ENCODE peak calls at places on chromosomes 12 and 14, in four cellular contexts. One of them, this sample, is unnamed.

GRCh38 chr12:109439181-109439580 is 37.9 kb downstream of the KCTD10 start:
- DNase-seq in tibial nerve: no peak
- DNase-seq in D341Med: no peak
- DNase-seq in GM23338: no peak
- DNase-seq in this sample: no peak

GRCh38 chr12:130127909-130128763 is 34.1 kb upstream of the FZD10 start:
- DNase-seq in D341Med: no peak
- DNase-seq in GM23338: no peak
- DNase-seq in tibial nerve: peak; percentile 30
- DNase-seq in this sample: no peak

GRCh38 chr14:83611906-83612305 is 1918.0 kb upstream of the FLRT2 start:
- DNase-seq in tibial nerve: no peak
- DNase-seq in D341Med: no peak
- DNase-seq in GM23338: no peak
- DNase-seq in this sample: no peak

GRCh38 chr12:93698307-93699092 is 21.3 kb downstream of the CRADD start:
- DNase-seq in tibial nerve: no peak
- DNase-seq in GM23338: peak; percentile 30
- DNase-seq in D341Med: no peak
- DNase-seq in this sample: no peak

GRCh38 chr12:89258240-89258969 is 93.9 kb downstream of the DUSP6 start:
- DNase-seq in D341Med: no peak
- DNase-seq in GM23338: no peak
- DNase-seq in tibial nerve: no peak
- DNase-seq in this sample: no peak

GRCh38 chr14:71485833-71486232 is 446.4 kb upstream of the RGS6 start:
- DNase-seq in D341Med: no peak
- DNase-seq in tibial nerve: no peak
- DNase-seq in GM23338: no peak
- DNase-seq in this sample: no peak

GRCh38 chr14:65222434-65222833 is 120.1 kb upstream of the MAX start:
- DNase-seq in tibial nerve: no peak
- DNase-seq in D341Med: peak; percentile 72
- DNase-seq in GM23338: peak; percentile 84
- DNase-seq in this sample: peak; percentile 53

GRCh38 chr12:93419388-93420034 is 22.2 kb downstream of the UBE2N start:
- DNase-seq in tibial nerve: no peak
- DNase-seq in GM23338: peak; percentile 69
- DNase-seq in D341Med: peak; percentile 28
- DNase-seq in this sample: no peak

GRCh38 chr14:48725001-48725734 is 861.0 kb downstream of the RPS29 start:
- DNase-seq in GM23338: no peak
- DNase-seq in tibial nerve: no peak
- DNase-seq in D341Med: no peak
- DNase-seq in this sample: no peak

GRCh38 chr12:4153343-4153892 is 120.1 kb upstream of the CCND2 start:
- DNase-seq in GM23338: no peak
- DNase-seq in D341Med: no peak
- DNase-seq in tibial nerve: no peak
- DNase-seq in this sample: peak; percentile 45

GRCh38 chr12:65203376-65203775 is 34.0 kb downstream of the LEMD3 start:
- DNase-seq in tibial nerve: no peak
- DNase-seq in D341Med: no peak
- DNase-seq in GM23338: no peak
- DNase-seq in this sample: no peak

GRCh38 chr12:68393398-68393797 is 61.2 kb upstream of the MDM1 start:
- DNase-seq in GM23338: no peak
- DNase-seq in tibial nerve: no peak
- DNase-seq in D341Med: no peak
- DNase-seq in this sample: no peak

GRCh38 chr12:15979096-15980091 is 68.3 kb downstream of the DERA start:
- DNase-seq in GM23338: peak; percentile 67
- DNase-seq in tibial nerve: no peak
- DNase-seq in D341Med: peak; percentile 58
- DNase-seq in this sample: peak; percentile 19

GRCh38 chr14:103382375-103382774 is 2.8 kb upstream of the MARK3 start:
- DNase-seq in GM23338: no peak
- DNase-seq in D341Med: no peak
- DNase-seq in tibial nerve: no peak
- DNase-seq in this sample: no peak

GRCh38 chr14:28119849-28120248 is 646.7 kb upstream of the FOXG1 start:
- DNase-seq in tibial nerve: no peak
- DNase-seq in GM23338: no peak
- DNase-seq in D341Med: no peak
- DNase-seq in this sample: no peak

GRCh38 chr14:49933128-49933527 is 40.2 kb downstream of the ARF6 start:
- DNase-seq in GM23338: no peak
- DNase-seq in tibial nerve: no peak
- DNase-seq in D341Med: no peak
- DNase-seq in this sample: no peak

This sample was measured in WERI-Rb-1.